ENCODE peak calls at places on chromosomes 12 and 14, in five cellular contexts. H is MM.1S, L is HCT116, U is hepatocyte, T is neural progenitor cell. B is an unnamed sample.

GRCh38 chr12:32273712-32274111 is 125.6 kb upstream of the FGD4 start:
- DNase-seq in L (no peak), T (peak), H (peak), U (peak), B (no peak)

GRCh38 chr14:106417224-106418049 is 891.1 kb downstream of the TMEM121 start:
- DNase-seq in T (peak), L (peak), U (peak), H (peak), B (no peak)

GRCh38 chr12:51848843-51849735 is 571 bp upstream of the FIGNL2 start:
- DNase-seq in T (peak), L (no peak), H (no peak), U (peak), B (no peak)

GRCh38 chr12:126569706-126570105 is 1504.5 kb downstream of the AACS start:
- DNase-seq in L (no peak), U (no peak), H (no peak), T (no peak), B (no peak)

GRCh38 chr14:101774006-101774755 is 12.7 kb downstream of the PPP2R5C start:
- DNase-seq in L (no peak), T (no peak), U (no peak), H (peak), B (no peak)

GRCh38 chr12:81077686-81078441 is at the start of gene ACSS3:
- DNase-seq in U (peak), H (no peak), T (peak), L (no peak), B (no peak)

GRCh38 chr12:67415473-67415872 is 146.3 kb downstream of the CAND1 start:
- DNase-seq in H (no peak), L (peak), U (no peak), T (peak), B (peak)

GRCh38 chr14:74604896-74605295 is 7.1 kb downstream of the LTBP2 start:
- DNase-seq in L (no peak), T (no peak), U (no peak), H (no peak), B (no peak)

GRCh38 chr14:71918955-71919354 is 13.3 kb upstream of the RGS6 start:
- DNase-seq in U (peak), H (no peak), L (no peak), T (peak), B (no peak)

GRCh38 chr12:47376937-47377336 is 297.2 kb upstream of the AMIGO2 start:
- DNase-seq in T (no peak), L (no peak), U (no peak), H (no peak), B (peak)

GRCh38 chr12:14326699-14327098 is 38.8 kb upstream of the ATF7IP start:
- DNase-seq in L (no peak), H (no peak), U (no peak), T (no peak), B (no peak)

GRCh38 chr12:123898673-123899072 is 74.0 kb downstream of the CCDC92 start:
- DNase-seq in H (no peak), L (no peak), U (no peak), T (no peak), B (no peak)

GRCh38 chr14:85252011-85252410 is 277.9 kb upstream of the FLRT2 start:
- DNase-seq in L (no peak), U (no peak), T (no peak), H (no peak), B (peak)

GRCh38 chr12:51371295-51371953 is 19.8 kb downstream of the GALNT6 start:
- DNase-seq in L (peak), H (no peak), U (peak), T (peak), B (peak)

GRCh38 chr12:30357712-30358111 is 338.0 kb downstream of the IPO8 start:
- DNase-seq in L (no peak), U (no peak), T (no peak), H (no peak), B (no peak)

GRCh38 chr14:56805201-56805991 is 4.9 kb downstream of the OTX2 start:
- DNase-seq in H (no peak), U (no peak), L (no peak), T (peak), B (no peak)

GRCh38 chr14:86787782-86788181 is 1205.2 kb downstream of the GALC start:
- DNase-seq in U (peak), L (no peak), H (no peak), T (no peak), B (peak)

GRCh38 chr12:12008232-12008850 is 62.4 kb upstream of the BCL2L14 start:
- DNase-seq in U (no peak), H (no peak), T (peak), L (no peak), B (no peak)

GRCh38 chr12:113903381-113903863 is 62.7 kb downstream of the RBM19 start:
- DNase-seq in L (no peak), T (no peak), H (no peak), U (no peak), B (peak)

GRCh38 chr14:105430535-105430934 is 10.9 kb downstream of the MTA1 start:
- DNase-seq in L (peak), H (no peak), U (no peak), T (no peak), B (peak)

GRCh38 chr12:101474248-101474647 is 888 bp upstream of the SPIC start:
- DNase-seq in L (no peak), H (no peak), U (no peak), T (no peak), B (no peak)

GRCh38 chr12:54002915-54003339 is 3.0 kb downstream of the HOXC9 start:
- DNase-seq in U (no peak), H (no peak), L (no peak), T (no peak), B (no peak)

GRCh38 chr12:54003625-54004024 is 3.7 kb downstream of the HOXC9 start:
- DNase-seq in U (no peak), T (no peak), L (no peak), H (no peak), B (no peak)

GRCh38 chr12:54004841-54005530 is 3.8 kb upstream of the HOXC8 start:
- DNase-seq in U (no peak), T (peak), L (no peak), H (no peak), B (no peak)

GRCh38 chr12:54005531-54005852 is 3.3 kb upstream of the HOXC8 start:
- DNase-seq in T (no peak), L (no peak), U (no peak), H (no peak), B (no peak)

DNA sequence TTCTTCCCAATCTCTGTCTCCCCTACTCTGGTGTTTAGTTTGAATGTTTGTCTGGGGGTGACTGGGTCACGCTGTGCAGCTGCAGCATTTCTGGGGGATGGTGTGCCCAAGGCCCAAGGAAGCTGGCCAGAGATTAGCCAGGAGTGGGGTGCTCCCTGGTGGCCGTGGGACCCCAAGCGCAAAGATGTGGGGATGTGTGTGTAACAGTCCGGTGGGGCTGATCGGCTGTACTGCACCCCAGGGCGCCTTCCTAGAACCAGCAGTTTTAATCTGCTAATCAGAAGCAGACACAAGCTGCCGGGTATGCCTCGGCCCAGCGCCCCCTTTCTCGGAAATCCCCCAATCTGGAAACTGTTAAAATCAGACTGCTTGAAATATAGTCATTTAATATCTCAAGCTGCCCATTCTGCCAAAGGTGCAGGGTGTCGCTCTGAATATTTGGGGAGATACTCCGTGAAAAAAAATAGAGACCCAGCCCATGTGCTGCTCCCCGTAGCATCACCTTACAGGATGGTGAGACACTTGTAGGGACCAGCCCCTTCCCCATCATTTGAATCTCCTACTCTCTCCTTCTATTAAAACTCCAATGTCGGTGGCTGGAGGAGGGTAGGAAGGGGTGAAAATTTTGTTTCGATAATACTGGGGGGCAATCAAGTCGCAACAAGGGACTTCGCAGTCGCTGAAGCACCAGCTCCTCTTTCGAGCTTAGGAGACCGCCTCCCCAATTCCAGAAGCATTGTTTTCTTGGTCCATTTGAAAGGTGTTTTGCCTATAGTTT is 4.3 kb downstream of the HOXC9 start:
- DNase-seq in T (no peak), H (no peak), U (no peak), L (no peak), B (no peak)
- TF ChIP-seq EZH2 in T (no peak), H (no peak), U (no peak), L (no peak), B (no peak)

GRCh38 chr12:22231836-22232235 is 102.7 kb downstream of the ST8SIA1 start:
- DNase-seq in L (no peak), H (no peak), T (peak), U (no peak), B (no peak)
- TF ChIP-seq CTCF in L (no peak), H (no peak), T (peak), U (no peak), B (no peak)

GRCh38 chr12:92735131-92735721 is 32.4 kb downstream of the PLEKHG7 start:
- DNase-seq in T (no peak), U (peak), H (no peak), L (no peak), B (peak)
- TF ChIP-seq EZH2phosphoT487 in T (no peak), U (no peak), H (no peak), L (no peak), B (no peak)

DNA sequence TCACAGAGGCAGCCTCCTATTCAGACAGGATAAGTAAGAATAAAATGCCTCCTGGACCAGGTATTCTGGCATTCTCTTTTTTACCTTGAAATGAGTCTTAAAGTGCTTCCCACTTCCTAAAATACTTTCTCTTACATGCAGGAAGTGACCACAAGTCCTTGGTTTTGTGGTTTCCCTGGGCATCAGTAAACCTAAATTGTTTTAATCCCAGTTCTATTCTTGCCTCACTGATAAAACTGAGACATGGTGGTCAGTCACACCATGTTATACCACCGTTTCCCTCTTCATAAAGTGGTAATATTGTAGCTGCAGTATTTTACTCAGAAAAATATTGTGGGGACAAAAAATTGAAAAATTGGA is 1.2 kb upstream of the SALL2 start:
- DNase-seq in T (no peak), L (no peak), U (no peak), H (no peak), B (no peak)
- TF ChIP-seq EZH2 in T (no peak), L (no peak), U (no peak), H (no peak), B (no peak)

GRCh38 chr14:24995016-24995415 is 54.9 kb downstream of the STXBP6 start:
- DNase-seq in T (no peak), U (no peak), L (no peak), H (no peak), B (no peak)

GRCh38 chr14:24992624-24993360 is 57.2 kb downstream of the STXBP6 start:
- DNase-seq in U (no peak), T (no peak), H (no peak), L (no peak), B (no peak)

GRCh38 chr14:24993631-24994030 is 56.3 kb downstream of the STXBP6 start:
- DNase-seq in U (no peak), T (no peak), L (no peak), H (no peak), B (no peak)

GRCh38 chr14:24991821-24992220 is 58.1 kb downstream of the STXBP6 start:
- DNase-seq in L (no peak), H (no peak), U (no peak), T (no peak), B (no peak)

GRCh38 chr14:24990773-24991172 is 59.2 kb downstream of the STXBP6 start:
- DNase-seq in H (no peak), L (no peak), T (no peak), U (no peak), B (no peak)
- TF ChIP-seq CTCF in H (no peak), L (no peak), T (no peak), U (no peak), B (no peak)

DNA sequence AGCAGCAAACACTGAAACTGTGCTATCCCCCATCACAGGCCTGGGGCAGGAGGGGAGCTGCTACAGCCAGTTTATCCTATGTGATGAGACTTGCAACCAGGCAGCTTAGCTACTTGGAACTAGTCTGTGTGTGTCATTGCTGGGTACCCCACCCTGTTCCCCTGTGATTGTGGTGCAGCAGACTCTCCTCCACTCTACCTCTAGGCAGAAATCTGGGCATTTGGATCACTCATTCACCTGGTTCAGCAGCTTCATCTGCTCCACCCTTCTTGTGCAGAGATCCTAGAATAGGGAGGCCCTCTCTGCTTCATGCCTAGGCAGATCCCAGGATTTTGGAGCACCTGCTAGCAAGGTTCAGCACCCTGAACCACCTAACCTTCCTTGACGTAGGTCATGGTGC is 8.8 kb downstream of the TAS2R13 start:
- DNase-seq in H (no peak), U (no peak), T (no peak), L (no peak), B (no peak)
- TF ChIP-seq EZH2phosphoT487 in H (no peak), U (no peak), T (no peak), L (no peak), B (no peak)

GRCh38 chr12:53806689-53807088 is 54.9 kb upstream of the CISTR start:
- DNase-seq in U (peak), L (no peak), T (no peak), H (no peak), B (peak)
- TF ChIP-seq EZH2 in U (no peak), L (no peak), T (no peak), H (no peak), B (no peak)

DNA sequence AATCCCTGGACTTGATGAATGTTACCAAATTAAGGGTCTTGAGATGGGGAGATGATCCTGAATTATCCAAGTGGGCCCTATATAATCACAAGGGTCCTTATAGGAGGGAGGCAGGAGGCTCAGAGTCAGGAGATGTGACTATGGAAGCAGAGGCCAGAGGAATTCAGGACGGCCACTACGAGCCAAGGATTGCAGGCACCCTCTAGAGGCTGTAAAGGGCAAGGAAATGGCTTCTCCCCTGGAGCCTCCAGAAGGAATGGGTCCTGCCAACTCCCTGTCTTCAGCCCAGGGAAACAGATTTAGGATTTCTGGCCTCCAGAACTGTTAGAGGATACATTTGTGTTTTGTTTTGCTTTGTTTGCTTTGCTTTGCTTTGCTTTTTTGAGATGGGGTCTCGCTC is 8.8 kb downstream of the BDKRB1 start:
- DNase-seq in H (no peak), T (peak), L (no peak), U (no peak), B (peak)
- TF ChIP-seq CTCF in H (no peak), T (peak), L (peak), U (peak), B (peak)

GRCh38 chr12:46371718-46372130 is 849 bp downstream of the SLC38A2 start:
- DNase-seq in U (peak), T (peak), L (no peak), H (peak), B (peak)
- TF ChIP-seq EZH2phosphoT487 in U (no peak), T (no peak), L (no peak), H (no peak), B (no peak)

DNA sequence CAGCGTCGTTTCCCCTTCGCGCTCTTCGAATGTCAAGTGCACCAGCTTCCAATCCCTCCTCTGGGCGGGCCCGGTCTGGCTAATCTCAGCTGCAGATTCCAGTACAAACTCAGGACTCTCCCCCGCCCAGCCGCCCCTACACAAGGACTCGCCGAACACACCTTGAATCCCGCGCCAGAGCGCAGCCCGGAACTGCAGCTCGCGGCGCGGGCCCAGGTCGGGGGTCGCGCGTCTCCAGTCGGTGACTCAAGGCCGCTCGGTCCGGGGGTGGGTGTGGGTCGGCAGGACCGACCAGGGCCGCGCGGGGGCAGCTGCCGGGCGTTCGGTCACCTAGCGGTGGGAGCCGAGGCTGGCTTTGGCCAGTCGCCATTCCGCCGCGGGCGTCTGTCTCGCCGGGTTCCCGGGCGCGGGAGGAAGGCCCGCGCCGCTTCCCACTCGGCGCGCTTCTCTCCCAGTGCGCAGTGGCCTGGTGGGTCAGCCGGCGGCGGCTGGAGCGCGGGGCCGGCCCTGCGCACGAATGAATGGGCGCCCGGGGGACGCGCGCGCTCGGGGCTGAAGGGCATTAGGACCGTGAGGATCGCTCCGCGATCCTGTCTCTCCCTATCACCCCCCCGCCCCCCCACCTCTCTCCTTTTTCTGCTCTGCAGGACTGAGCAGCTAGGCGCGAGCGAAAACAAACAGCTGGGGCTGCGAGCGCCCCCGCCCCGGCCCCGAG is at the start of gene GALNT16:
- DNase-seq in T (peak), L (no peak), H (no peak), U (peak), B (no peak)
- TF ChIP-seq EZH2 in T (peak), L (no peak), H (no peak), U (no peak), B (peak)

B was measured in PC-3.